ENCODE peak calls at places on chromosomes 7 and 10, in six cellular contexts. One of them, this sample, is unnamed.

GRCh38 chr7:30549933-30550493 is 44.7 kb upstream of the GARS1 start:
- DNase-seq in H1: no peak
- DNase-seq in transverse colon: no peak
- DNase-seq in SK-N-MC: no peak
- DNase-seq in suprapubic skin: no peak
- DNase-seq in HCT116: no peak
- DNase-seq in this sample: no peak

GRCh38 chr10:104113557-104113956 is 8.4 kb upstream of the SFR1 start:
- DNase-seq in HCT116: no peak
- DNase-seq in transverse colon: no peak
- DNase-seq in H1: no peak
- DNase-seq in SK-N-MC: no peak
- DNase-seq in suprapubic skin: no peak
- DNase-seq in this sample: no peak

GRCh38 chr7:11747715-11748485 is 84.1 kb downstream of the THSD7A start:
- DNase-seq in H1: no peak
- DNase-seq in transverse colon: no peak
- DNase-seq in HCT116: no peak
- DNase-seq in suprapubic skin: no peak
- DNase-seq in SK-N-MC: no peak
- DNase-seq in this sample: no peak

GRCh38 chr7:21191317-21192073 is 236.4 kb upstream of the SP4 start:
- DNase-seq in H1: no peak
- DNase-seq in HCT116: no peak
- DNase-seq in transverse colon: no peak
- DNase-seq in SK-N-MC: no peak
- DNase-seq in suprapubic skin: no peak
- DNase-seq in this sample: no peak

GRCh38 chr7:42315631-42316030 is 78.6 kb upstream of the GLI3 start:
- DNase-seq in HCT116: no peak
- DNase-seq in SK-N-MC: peak; percentile 79
- DNase-seq in suprapubic skin: no peak
- DNase-seq in H1: no peak
- DNase-seq in transverse colon: no peak
- DNase-seq in this sample: no peak

GRCh38 chr7:77690289-77690688 is 6.0 kb upstream of the RSBN1L start:
- DNase-seq in HCT116: no peak
- DNase-seq in H1: no peak
- DNase-seq in suprapubic skin: no peak
- DNase-seq in SK-N-MC: no peak
- DNase-seq in transverse colon: no peak
- DNase-seq in this sample: no peak

GRCh38 chr10:133260895-133261725 is 15.6 kb downstream of the ADAM8 start:
- DNase-seq in H1: no peak
- DNase-seq in HCT116: no peak
- DNase-seq in SK-N-MC: no peak
- DNase-seq in transverse colon: peak; percentile 71
- DNase-seq in suprapubic skin: no peak
- DNase-seq in this sample: peak; percentile 95

GRCh38 chr10:101777085-101777856 is 1.4 kb upstream of the FGF8 start:
- DNase-seq in suprapubic skin: peak; percentile 44
- DNase-seq in transverse colon: no peak
- DNase-seq in SK-N-MC: no peak
- DNase-seq in HCT116: no peak
- DNase-seq in H1: no peak
- DNase-seq in this sample: no peak

GRCh38 chr7:158110034-158110590 is 477.5 kb downstream of the PTPRN2 start:
- DNase-seq in suprapubic skin: no peak
- DNase-seq in HCT116: no peak
- DNase-seq in SK-N-MC: no peak
- DNase-seq in transverse colon: no peak
- DNase-seq in H1: peak; percentile 31
- DNase-seq in this sample: peak; percentile 39

GRCh38 chr10:57979466-57979865 is 288.2 kb downstream of the IPMK start:
- DNase-seq in suprapubic skin: no peak
- DNase-seq in SK-N-MC: no peak
- DNase-seq in transverse colon: no peak
- DNase-seq in HCT116: peak; percentile 21
- DNase-seq in H1: no peak
- DNase-seq in this sample: no peak

GRCh38 chr10:43259981-43260761 is 6.7 kb downstream of the RASGEF1A start:
- DNase-seq in transverse colon: no peak
- DNase-seq in SK-N-MC: no peak
- DNase-seq in H1: no peak
- DNase-seq in HCT116: no peak
- DNase-seq in suprapubic skin: peak; percentile 77
- DNase-seq in this sample: peak; percentile 76

GRCh38 chr10:54060572-54060971 is 740.5 kb downstream of the PCDH15 start:
- DNase-seq in transverse colon: no peak
- DNase-seq in SK-N-MC: no peak
- DNase-seq in suprapubic skin: no peak
- DNase-seq in H1: no peak
- DNase-seq in HCT116: no peak
- DNase-seq in this sample: no peak

GRCh38 chr7:45579386-45579785 is 5.2 kb downstream of the ADCY1 start:
- DNase-seq in transverse colon: no peak
- DNase-seq in SK-N-MC: no peak
- DNase-seq in H1: no peak
- DNase-seq in suprapubic skin: peak; percentile 65
- DNase-seq in HCT116: no peak
- DNase-seq in this sample: peak; percentile 57

GRCh38 chr10:100912609-100913469 is at the start of gene SLF2:
- DNase-seq in HCT116: peak; percentile 98
- DNase-seq in suprapubic skin: peak; percentile 99
- DNase-seq in transverse colon: peak; percentile 99
- DNase-seq in H1: peak; percentile 90
- DNase-seq in SK-N-MC: peak; percentile 61
- DNase-seq in this sample: peak; percentile 98

GRCh38 chr10:63675171-63675570 is 154.0 kb downstream of the REEP3 start:
- DNase-seq in SK-N-MC: no peak
- DNase-seq in transverse colon: no peak
- DNase-seq in HCT116: no peak
- DNase-seq in H1: no peak
- DNase-seq in suprapubic skin: no peak
- DNase-seq in this sample: no peak

GRCh38 chr10:97664282-97664850 is 22.7 kb downstream of the AVPI1 start:
- DNase-seq in SK-N-MC: no peak
- DNase-seq in transverse colon: no peak
- DNase-seq in suprapubic skin: no peak
- DNase-seq in H1: no peak
- DNase-seq in HCT116: no peak
- DNase-seq in this sample: no peak

GRCh38 chr7:51950811-51951210 is 634.2 kb upstream of the COBL start:
- DNase-seq in HCT116: no peak
- DNase-seq in suprapubic skin: no peak
- DNase-seq in transverse colon: no peak
- DNase-seq in SK-N-MC: no peak
- DNase-seq in H1: no peak
- DNase-seq in this sample: no peak

GRCh38 chr7:15667999-15668398 is 18.5 kb downstream of the MEOX2 start:
- DNase-seq in HCT116: no peak
- DNase-seq in transverse colon: peak; percentile 35
- DNase-seq in H1: no peak
- DNase-seq in suprapubic skin: no peak
- DNase-seq in SK-N-MC: no peak
- DNase-seq in this sample: no peak

GRCh38 chr7:50730459-50731400 is 52.0 kb downstream of the GRB10 start:
- DNase-seq in suprapubic skin: peak; percentile 67
- DNase-seq in transverse colon: no peak
- DNase-seq in HCT116: no peak
- DNase-seq in H1: no peak
- DNase-seq in SK-N-MC: no peak
- DNase-seq in this sample: peak; percentile 69

GRCh38 chr10:23157691-23158369 is 34.3 kb upstream of the PTF1A start:
- DNase-seq in HCT116: peak; percentile 41
- DNase-seq in SK-N-MC: no peak
- DNase-seq in suprapubic skin: no peak
- DNase-seq in transverse colon: no peak
- DNase-seq in H1: no peak
- DNase-seq in this sample: no peak

DNA sequence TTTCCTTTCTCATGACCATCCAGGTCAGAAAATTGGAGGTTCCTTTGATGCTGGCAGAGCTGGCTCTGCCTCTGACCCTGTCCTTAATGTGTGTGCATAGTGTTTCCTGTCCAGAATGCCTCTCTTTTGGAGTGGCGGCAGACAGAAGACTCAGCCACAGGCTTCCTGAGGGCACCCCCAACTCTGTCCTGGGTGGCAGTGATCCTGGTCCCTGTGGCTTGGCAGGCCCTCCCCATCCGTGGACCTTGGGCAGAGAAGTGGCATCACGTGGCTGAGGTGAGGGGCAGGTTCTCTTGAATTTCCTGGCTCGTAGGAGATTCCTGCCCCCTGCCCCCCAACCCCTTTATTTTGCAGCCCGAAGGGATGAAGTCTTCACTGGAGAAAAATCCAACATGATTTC is 133.1 kb downstream of the RGS10 start:
- DNase-seq in suprapubic skin: no peak
- DNase-seq in SK-N-MC: no peak
- DNase-seq in transverse colon: no peak
- DNase-seq in HCT116: no peak
- DNase-seq in H1: no peak
- DNase-seq in this sample: no peak
- H3K27ac ChIP-seq in suprapubic skin: peak overlapping the region; percentile 15
- H3K27ac ChIP-seq in SK-N-MC: no peak overlapping the region
- H3K27ac ChIP-seq in transverse colon: peak overlapping the region; percentile 73
- H3K27ac ChIP-seq in HCT116: no peak overlapping the region
- H3K27ac ChIP-seq in H1: no peak overlapping the region
- H3K27ac ChIP-seq in this sample: peak overlapping the region; percentile 79

GRCh38 chr7:100827330-100828226 is at the start of gene EPHB4:
- DNase-seq in SK-N-MC: peak; percentile 64
- DNase-seq in transverse colon: peak; percentile 83
- DNase-seq in suprapubic skin: peak; percentile 83
- DNase-seq in HCT116: peak; percentile 77
- DNase-seq in H1: peak; percentile 93
- DNase-seq in this sample: peak; percentile 87
- TF ChIP-seq POLR2AphosphoS5 in SK-N-MC: peak; percentile 73
- TF ChIP-seq POLR2AphosphoS5 in transverse colon: peak; percentile 39
- TF ChIP-seq POLR2AphosphoS5 in suprapubic skin: no peak
- TF ChIP-seq POLR2AphosphoS5 in HCT116: peak; percentile 66
- TF ChIP-seq POLR2AphosphoS5 in H1: peak; percentile 80
- TF ChIP-seq POLR2AphosphoS5 in this sample: peak; percentile 24

GRCh38 chr10:89684604-89685003 is 16.8 kb upstream of the KIF20B start:
- DNase-seq in SK-N-MC: no peak
- DNase-seq in transverse colon: no peak
- DNase-seq in HCT116: no peak
- DNase-seq in H1: no peak
- DNase-seq in suprapubic skin: no peak
- DNase-seq in this sample: no peak
- H3K27ac ChIP-seq in SK-N-MC: no peak overlapping the region
- H3K27ac ChIP-seq in transverse colon: no peak overlapping the region
- H3K27ac ChIP-seq in HCT116: no peak overlapping the region
- H3K27ac ChIP-seq in H1: no peak overlapping the region
- H3K27ac ChIP-seq in suprapubic skin: no peak overlapping the region
- H3K27ac ChIP-seq in this sample: no peak overlapping the region

DNA sequence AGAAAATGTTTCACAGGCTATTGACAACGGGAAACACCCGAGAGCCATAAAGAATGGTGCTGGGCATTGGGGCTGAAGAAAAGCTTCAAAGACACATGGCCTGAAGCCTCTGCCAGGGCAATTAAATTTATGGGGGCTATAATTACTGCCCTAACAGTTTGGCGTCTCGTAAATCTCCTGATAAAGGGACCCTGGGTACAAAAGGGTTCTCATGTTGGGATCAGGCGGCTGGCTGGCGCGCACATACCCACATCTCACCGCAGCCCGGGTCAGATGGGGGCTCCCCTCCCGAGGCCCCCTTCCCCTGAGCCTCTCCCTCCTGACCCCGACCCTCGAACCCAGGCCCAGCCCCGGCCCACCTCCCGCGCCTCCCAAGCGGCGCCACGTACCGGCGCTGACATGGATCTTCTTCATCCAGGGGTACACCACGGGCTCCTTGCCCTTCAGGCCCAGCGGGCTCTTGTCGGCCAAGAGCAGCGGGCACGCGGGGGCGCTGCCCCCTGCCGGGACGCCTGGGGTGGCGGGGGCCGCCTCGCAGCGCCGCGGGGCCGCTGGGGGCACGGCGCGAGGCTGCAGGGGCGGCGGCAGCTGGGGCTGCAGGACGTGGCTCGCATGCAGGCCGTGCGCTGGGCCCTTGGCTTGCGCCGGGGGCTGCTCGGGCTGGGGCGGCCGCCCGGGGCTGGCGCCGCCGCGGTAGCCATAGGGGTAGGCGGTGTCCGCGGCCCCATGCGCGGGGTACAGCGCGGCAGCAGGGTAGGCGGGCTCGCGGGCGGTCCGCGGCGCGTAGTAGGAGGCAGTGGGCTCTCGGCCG is 623 bp downstream of the HOXA4 start:
- DNase-seq in H1: peak; percentile 59
- DNase-seq in SK-N-MC: no peak
- DNase-seq in HCT116: no peak
- DNase-seq in transverse colon: peak; percentile 70
- DNase-seq in suprapubic skin: no peak
- DNase-seq in this sample: no peak
- TF ChIP-seq POLR2AphosphoS5 in H1: no peak
- TF ChIP-seq POLR2AphosphoS5 in SK-N-MC: no peak
- TF ChIP-seq POLR2AphosphoS5 in HCT116: no peak
- TF ChIP-seq POLR2AphosphoS5 in transverse colon: peak; percentile 71
- TF ChIP-seq POLR2AphosphoS5 in suprapubic skin: no peak
- TF ChIP-seq POLR2AphosphoS5 in this sample: peak; percentile 34

GRCh38 chr7:151836927-151837205 is 40.0 kb downstream of the PRKAG2 start:
- DNase-seq in transverse colon: no peak
- DNase-seq in suprapubic skin: no peak
- DNase-seq in H1: no peak
- DNase-seq in SK-N-MC: no peak
- DNase-seq in HCT116: no peak
- DNase-seq in this sample: peak; percentile 68
- H3K27ac ChIP-seq in transverse colon: no peak overlapping the region
- H3K27ac ChIP-seq in suprapubic skin: no peak overlapping the region
- H3K27ac ChIP-seq in H1: no peak overlapping the region
- H3K27ac ChIP-seq in SK-N-MC: no peak overlapping the region
- H3K27ac ChIP-seq in HCT116: no peak overlapping the region
- H3K27ac ChIP-seq in this sample: no peak overlapping the region

DNA sequence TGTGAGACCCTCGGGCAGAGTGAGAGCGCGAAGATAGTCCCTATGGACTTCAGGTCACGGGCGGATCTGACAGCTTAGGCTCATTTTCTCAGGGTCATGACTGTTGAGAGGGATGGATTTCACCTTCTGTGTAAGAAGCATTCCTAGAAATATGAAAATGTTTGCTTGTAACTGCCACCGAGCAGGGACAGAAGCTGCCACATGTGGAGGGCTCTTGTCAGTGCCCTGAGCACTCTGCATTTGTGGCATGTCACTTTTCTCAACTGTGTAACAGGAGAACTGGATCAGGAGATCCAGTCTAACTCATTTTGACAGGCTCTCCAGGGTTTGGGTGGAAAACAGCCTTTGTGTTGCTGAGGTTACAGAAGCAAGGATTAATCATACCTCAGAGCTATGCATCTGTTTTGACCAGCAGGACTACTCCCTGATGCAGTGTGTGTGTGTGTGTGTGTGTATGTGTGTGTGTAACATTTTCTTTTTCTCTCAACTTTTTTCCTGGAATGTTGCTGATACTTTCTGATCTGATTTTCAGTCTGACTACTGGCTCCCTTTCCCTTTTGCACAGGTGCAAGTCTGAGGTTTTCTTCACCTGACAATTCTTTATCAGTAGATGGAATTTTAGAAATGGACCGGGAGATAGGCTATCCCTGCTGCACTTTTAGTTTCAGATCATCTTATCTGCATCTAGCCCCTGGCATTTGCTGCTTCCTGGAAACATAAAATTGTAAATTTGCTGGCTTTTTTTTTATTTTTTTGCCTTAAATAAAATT is 183.3 kb downstream of the STK31 start:
- DNase-seq in SK-N-MC: no peak
- DNase-seq in HCT116: no peak
- DNase-seq in H1: no peak
- DNase-seq in suprapubic skin: no peak
- DNase-seq in transverse colon: no peak
- DNase-seq in this sample: no peak
- TF ChIP-seq POLR2AphosphoS5 in SK-N-MC: no peak
- TF ChIP-seq POLR2AphosphoS5 in HCT116: no peak
- TF ChIP-seq POLR2AphosphoS5 in H1: no peak
- TF ChIP-seq POLR2AphosphoS5 in suprapubic skin: no peak
- TF ChIP-seq POLR2AphosphoS5 in transverse colon: no peak
- TF ChIP-seq POLR2AphosphoS5 in this sample: no peak

This sample was measured in spleen.